ENCODE peak calls at places on chromosomes 13 and 19, in six cellular contexts. U is heart left ventricle, G is IMR-90, C is endothelial cell of umbilical vein, N is ascending aorta, T is AG04449. O is an unnamed sample.

GRCh38 chr19:14383898-14384669 is 2.8 kb downstream of the ADGRE5 start:
- DNase-seq in U (no peak), G (peak), C (no peak), N (no peak), T (no peak), O (peak)

GRCh38 chr19:11079999-11080398 is 9.3 kb upstream of the LDLR start:
- DNase-seq in U (no peak), G (no peak), C (no peak), N (no peak), T (no peak), O (no peak)

GRCh38 chr19:18264956-18265610 is 9.2 kb downstream of the IQCN start:
- DNase-seq in U (no peak), G (no peak), C (no peak), N (no peak), T (no peak), O (no peak)

GRCh38 chr19:43641333-43641732 is 1.7 kb upstream of the CADM4 start:
- DNase-seq in U (no peak), G (no peak), C (no peak), N (no peak), T (no peak), O (no peak)

GRCh38 chr19:55649579-55650557 is 1.9 kb downstream of the CCDC106 start:
- DNase-seq in U (no peak), G (no peak), C (no peak), N (no peak), T (no peak), O (no peak)

GRCh38 chr19:7013678-7014077 is 7.6 kb downstream of the MBD3L2B start:
- DNase-seq in U (no peak), G (no peak), C (no peak), N (no peak), T (no peak), O (peak)

GRCh38 chr19:9538183-9539058 is at the start of gene ZNF426:
- DNase-seq in U (peak), G (peak), C (peak), N (peak), T (peak), O (peak)

GRCh38 chr13:21033224-21033855 is 28.0 kb downstream of the LATS2 start:
- DNase-seq in U (no peak), G (no peak), C (no peak), N (no peak), T (no peak), O (peak)

GRCh38 chr13:26600345-26600761 is 42.9 kb downstream of the WASF3 start:
- DNase-seq in U (no peak), G (peak), C (no peak), N (no peak), T (no peak), O (peak)

GRCh38 chr13:60583911-60584753 is 187.1 kb downstream of the TDRD3 start:
- DNase-seq in U (no peak), G (peak), C (no peak), N (no peak), T (peak), O (peak)

GRCh38 chr13:46176756-46177155 is 5.2 kb downstream of the LCP1 start:
- DNase-seq in U (no peak), G (no peak), C (no peak), N (no peak), T (no peak), O (no peak)

GRCh38 chr13:113864303-113864890 is 521 bp upstream of the GAS6 start:
- DNase-seq in U (peak), G (peak), C (peak), N (no peak), T (no peak), O (no peak)

GRCh38 chr19:52603558-52604207 is 33.6 kb downstream of the ZNF701 start:
- DNase-seq in U (no peak), G (peak), C (no peak), N (no peak), T (peak), O (peak)

GRCh38 chr13:72458701-72459100 is 268.7 kb downstream of the MZT1 start:
- DNase-seq in U (no peak), G (no peak), C (no peak), N (no peak), T (no peak), O (peak)

GRCh38 chr13:104530741-104531140 is 1464.5 kb upstream of the SLC10A2 start:
- DNase-seq in U (no peak), G (no peak), C (no peak), N (no peak), T (no peak), O (no peak)

GRCh38 chr19:36771275-36772231 is 1.1 kb downstream of the ZNF850 start:
- DNase-seq in U (peak), G (peak), C (peak), N (no peak), T (peak), O (peak)

GRCh38 chr19:18660939-18661338 is 22.5 kb upstream of the CRTC1 start:
- DNase-seq in U (no peak), G (no peak), C (no peak), N (no peak), T (no peak), O (no peak)

GRCh38 chr19:49565261-49565660 is 15.1 kb downstream of the NOSIP start:
- DNase-seq in U (peak), G (no peak), C (no peak), N (no peak), T (no peak), O (no peak)

GRCh38 chr13:103324641-103325040 is 258.4 kb upstream of the SLC10A2 start:
- DNase-seq in U (no peak), G (no peak), C (no peak), N (no peak), T (no peak), O (no peak)

GRCh38 chr19:10317045-10317856 is 1.4 kb upstream of the FDX2 start:
- DNase-seq in U (no peak), G (no peak), C (no peak), N (no peak), T (no peak), O (no peak)

GRCh38 chr13:62847520-62847919 is 1431.9 kb upstream of the PCDH20 start:
- DNase-seq in U (no peak), G (no peak), C (no peak), N (no peak), T (no peak), O (no peak)

GRCh38 chr13:27016871-27017270 is 154.7 kb downstream of the USP12 start:
- DNase-seq in U (no peak), G (no peak), C (no peak), N (no peak), T (no peak), O (no peak)

GRCh38 chr19:18417250-18418033 is 1.8 kb upstream of the SSBP4 start:
- DNase-seq in U (peak), G (peak), C (peak), N (no peak), T (no peak), O (peak)

GRCh38 chr19:36686365-36687213 is 823 bp upstream of the ZNF567 start:
- DNase-seq in U (no peak), G (peak), C (no peak), N (no peak), T (no peak), O (peak)

GRCh38 chr19:38252935-38253691 is 3.1 kb downstream of the PPP1R14A start:
- DNase-seq in U (peak), G (no peak), C (no peak), N (peak), T (no peak), O (no peak)

GRCh38 chr13:75783906-75784485 is 147.9 kb downstream of the LMO7 start:
- DNase-seq in U (no peak), G (no peak), C (no peak), N (no peak), T (no peak), O (no peak)

GRCh38 chr13:30033681-30034447 is 183.4 kb upstream of the UBL3 start:
- DNase-seq in U (no peak), G (peak), C (no peak), N (no peak), T (peak), O (peak)

GRCh38 chr19:11187409-11187808 is 9.9 kb downstream of the KANK2 start:
- DNase-seq in U (no peak), G (no peak), C (no peak), N (no peak), T (no peak), O (no peak)

GRCh38 chr13:113860579-113861432 is 3.1 kb downstream of the GAS6 start:
- DNase-seq in U (no peak), G (no peak), C (peak), N (no peak), T (no peak), O (no peak)

GRCh38 chr13:38900188-38900587 is 90.4 kb downstream of the STOML3 start:
- DNase-seq in U (no peak), G (no peak), C (no peak), N (no peak), T (no peak), O (no peak)
- TF ChIP-seq CTCF in U (no peak), G (no peak), C (no peak), N (no peak), T (no peak), O (peak)

DNA sequence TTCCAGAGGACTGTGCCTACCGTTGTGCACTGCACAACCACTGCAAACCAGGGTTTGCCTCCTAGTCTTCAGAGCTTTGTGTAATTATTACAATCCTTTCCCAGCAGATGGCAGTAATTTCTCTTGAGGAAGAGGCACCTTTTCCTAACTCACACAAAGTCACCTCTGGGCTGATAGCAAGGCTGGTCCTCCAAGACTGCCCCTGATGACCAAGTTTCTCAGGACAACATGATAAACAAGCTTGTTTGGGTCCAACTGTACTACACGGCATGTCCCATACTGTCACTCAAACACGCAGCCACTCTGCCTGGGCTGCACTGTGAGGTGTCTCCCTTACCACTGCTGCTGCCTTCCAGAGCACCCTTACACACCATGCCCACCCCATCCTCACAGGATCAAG is 39.3 kb downstream of the RFXAP start:
- DNase-seq in U (no peak), G (peak), C (peak), N (no peak), T (no peak), O (peak)
- H3K4me3 ChIP-seq in U (no peak), G (no peak), C (no peak), N (no peak), T (no peak), O (no peak)

DNA sequence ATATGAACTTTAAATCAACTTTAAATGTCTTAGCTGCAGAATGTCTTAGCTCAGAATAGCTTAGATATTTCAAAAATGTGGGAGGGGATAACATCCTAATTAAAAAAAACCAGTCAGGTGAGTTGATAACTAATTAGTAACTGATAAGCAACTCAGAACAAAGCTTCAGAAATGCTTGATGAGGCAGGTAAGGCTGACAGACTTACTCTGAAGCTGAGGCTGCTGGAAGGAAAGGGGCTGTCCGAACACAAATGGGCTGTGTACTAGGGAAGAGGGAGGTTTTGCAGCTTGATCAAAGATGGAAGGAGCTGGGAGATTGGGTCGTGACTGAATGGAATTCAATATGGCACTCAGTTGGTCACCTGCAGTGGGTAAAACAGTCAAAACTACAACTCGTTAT is 91.2 kb upstream of the FBXL3 start:
- DNase-seq in U (no peak), G (no peak), C (no peak), N (no peak), T (no peak), O (no peak)
- TF ChIP-seq CTCF in U (no peak), G (no peak), C (no peak), N (no peak), T (no peak), O (no peak)

DNA sequence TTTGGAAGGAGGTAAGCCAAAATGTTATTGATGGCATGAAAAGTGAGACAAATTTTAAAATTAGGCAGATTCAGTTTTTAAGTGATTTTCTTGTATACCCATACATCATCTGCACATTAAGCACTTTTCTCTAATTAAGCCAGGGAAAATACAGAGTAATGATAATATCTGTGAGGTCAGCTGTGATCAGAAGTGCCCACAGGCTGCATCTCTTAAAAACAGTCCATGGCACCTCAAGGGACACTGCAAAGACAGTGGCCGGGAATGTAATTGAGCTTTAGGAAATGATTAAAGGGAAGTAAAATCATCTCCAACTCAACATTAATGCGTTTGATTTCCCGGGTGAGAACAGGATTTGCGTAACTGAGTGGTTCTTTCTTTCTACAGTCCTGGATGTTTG is 2.0 kb downstream of the COL4A1 start:
- DNase-seq in U (no peak), G (no peak), C (no peak), N (no peak), T (no peak), O (peak)
- H3K4me3 ChIP-seq in U (peak), G (peak), C (no peak), N (peak), T (peak), O (no peak)

O was measured in fibroblast of mammary gland.